ENCODE peak calls at places on chromosomes 11 and 22, in ten cellular contexts. B, F, I, L, K, P, X, H, C and R are unnamed samples. For H3K4me1, the result is how much of the 10 kb centered on the place peaks cover.

GRCh38 chr11:44687310-44687842 is 39.4 kb upstream of the TSPAN18 start:
- DNase-seq in B (no peak), F (no peak), I (no peak), L (no peak), K (no peak), P (no peak), X (no peak), H (no peak), C (no peak), R (no peak)

GRCh38 chr11:95799531-95799930 is 9.2 kb downstream of the CEP57 start:
- DNase-seq in B (no peak), F (no peak), I (no peak), L (no peak), K (no peak), P (no peak), X (no peak), H (no peak), C (no peak), R (no peak)

GRCh38 chr11:31902706-31903105 is 91.6 kb upstream of the PAX6 start:
- DNase-seq in B (no peak), F (no peak), I (no peak), L (no peak), K (no peak), P (no peak), X (no peak), H (no peak), C (no peak), R (no peak)

GRCh38 chr11:12995211-12995610 is 13.9 kb upstream of the RASSF10 start:
- DNase-seq in B (no peak), F (no peak), I (no peak), L (no peak), K (peak), P (no peak), X (no peak), H (no peak), C (no peak), R (no peak)

GRCh38 chr11:117629891-117630538 is 167.0 kb downstream of the DSCAML1 start:
- DNase-seq in B (no peak), F (no peak), I (no peak), L (no peak), K (no peak), P (no peak), X (no peak), H (no peak), C (no peak), R (no peak)

GRCh38 chr11:134664447-134664846 is 252.4 kb upstream of the B3GAT1 start:
- DNase-seq in B (no peak), F (no peak), I (no peak), L (no peak), K (no peak), P (no peak), X (peak), H (no peak), C (no peak), R (no peak)

GRCh38 chr22:42949159-42949558 is 65.8 kb downstream of the PACSIN2 start:
- DNase-seq in B (no peak), F (peak), I (no peak), L (no peak), K (no peak), P (no peak), X (no peak), H (peak), C (peak), R (no peak)

GRCh38 chr11:64489831-64490441 is 101.1 kb upstream of the SLC22A12 start:
- DNase-seq in B (peak), F (peak), I (peak), L (peak), K (peak), P (peak), X (no peak), H (peak), C (peak), R (no peak)

GRCh38 chr11:84193706-84194105 is 907.5 kb upstream of the CCDC90B start:
- DNase-seq in B (no peak), F (no peak), I (no peak), L (no peak), K (no peak), P (no peak), X (no peak), H (no peak), C (no peak), R (no peak)

DNA sequence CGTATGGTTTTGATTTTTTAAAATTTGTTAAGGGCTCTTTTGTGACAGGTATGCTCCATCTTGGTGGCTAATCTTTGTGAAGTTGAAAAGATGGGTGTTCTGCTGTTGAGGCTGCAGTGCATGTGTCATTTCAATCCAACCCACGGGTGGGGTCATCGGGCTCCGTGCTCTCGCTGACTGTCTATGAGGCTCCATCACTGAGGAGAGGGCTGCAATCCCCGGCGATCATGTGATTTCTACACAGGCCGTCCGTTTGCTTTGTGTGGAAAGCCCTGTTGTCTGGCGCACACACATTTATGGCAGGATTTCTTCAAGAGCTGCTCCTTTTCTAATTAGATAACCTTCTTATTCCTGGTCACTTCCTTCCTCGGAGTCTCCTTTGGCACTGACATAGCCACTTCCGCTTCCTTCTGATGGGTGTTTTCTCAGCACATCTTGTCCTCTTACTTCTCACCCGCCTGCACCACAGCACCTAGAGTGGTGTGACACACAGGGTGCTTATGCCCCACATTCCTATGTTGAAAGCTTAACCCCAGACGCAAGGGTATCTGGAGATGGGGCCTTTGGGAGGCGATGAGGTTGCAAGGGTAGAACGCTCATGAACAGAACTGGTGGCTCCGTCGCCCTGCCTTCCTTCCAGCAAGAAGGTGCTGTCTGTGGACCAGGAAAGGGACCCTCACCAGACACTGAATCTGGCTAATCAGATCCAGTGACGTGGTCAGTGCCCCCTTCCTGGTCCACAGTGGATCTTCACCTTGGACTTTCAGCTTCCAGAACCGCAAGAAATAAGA is 9.4 kb downstream of the MOB2 start:
- DNase-seq in B (no peak), F (no peak), I (no peak), L (no peak), K (no peak), P (no peak), X (no peak), H (no peak), C (no peak), R (no peak)
- TF ChIP-seq POLR2A in B (no peak), F (no peak), I (no peak), L (no peak), K (no peak), P (no peak), X (no peak), H (no peak), C (no peak), R (no peak)

DNA sequence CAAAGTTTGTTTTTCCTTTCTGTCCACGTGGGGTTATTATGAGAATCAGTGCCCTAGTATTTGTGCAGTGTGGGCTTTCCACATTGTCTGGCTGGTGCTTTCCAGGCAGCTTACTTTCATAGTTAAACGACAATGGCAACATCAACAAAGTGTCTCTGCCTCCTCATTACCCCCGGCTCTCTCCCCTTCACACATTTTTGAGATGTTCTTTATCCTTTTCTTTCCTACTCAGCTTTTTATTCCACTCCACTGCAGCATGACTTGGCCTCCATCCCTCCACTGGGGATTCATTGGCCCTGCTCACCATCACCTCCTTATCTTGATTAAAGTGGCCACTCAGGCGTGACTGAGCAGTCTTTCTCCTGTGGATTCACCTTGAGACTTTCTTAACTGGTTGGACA is 19.1 kb downstream of the SPECC1L start:
- DNase-seq in B (no peak), F (no peak), I (no peak), L (no peak), K (no peak), P (no peak), X (no peak), H (no peak), C (no peak), R (no peak)
- H3K4me1 ChIP-seq in B (under half), F (half or more), I (half or more), L (half or more), K (half or more), P (under half), X (half or more), H (under half), C (under half), R (under half)

DNA sequence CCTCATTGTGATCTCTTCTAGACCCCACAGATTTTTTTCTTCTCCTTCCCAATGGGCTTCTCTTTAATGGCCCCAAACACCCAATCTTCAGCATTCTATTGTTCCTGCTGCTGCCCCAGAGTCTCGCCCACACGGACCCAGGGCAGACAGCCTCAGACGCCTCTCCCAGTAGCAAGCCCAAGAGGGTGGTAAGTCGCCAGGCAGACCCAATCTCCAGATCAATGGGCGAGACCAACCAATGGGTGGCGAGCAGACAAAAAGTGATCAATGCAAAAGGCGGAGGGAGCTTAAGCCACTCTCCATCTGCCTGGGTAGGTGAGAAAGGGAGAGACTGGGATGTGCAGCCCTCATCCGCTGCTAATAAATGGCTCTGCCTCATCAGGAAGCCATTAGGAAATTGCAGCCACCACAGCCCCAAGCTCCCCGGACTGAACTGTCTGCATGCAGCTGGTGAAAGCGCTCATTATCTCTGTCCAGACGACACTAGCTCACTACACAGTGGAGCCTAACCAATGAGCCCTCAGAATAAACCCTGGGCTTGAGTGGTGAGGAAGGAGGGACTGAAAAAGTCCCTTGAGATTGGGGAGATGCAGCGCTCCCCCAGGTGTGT is 81.8 kb downstream of the ETS1 start:
- DNase-seq in B (no peak), F (no peak), I (no peak), L (no peak), K (no peak), P (no peak), X (no peak), H (no peak), C (no peak), R (no peak)
- TF ChIP-seq POLR2A in B (no peak), F (no peak), I (no peak), L (no peak), K (no peak), P (no peak), X (no peak), H (no peak), C (no peak), R (no peak)

GRCh38 chr11:131980878-131981668 is 610.7 kb downstream of the NTM start:
- DNase-seq in B (no peak), F (no peak), I (no peak), L (no peak), K (no peak), P (no peak), X (no peak), H (no peak), C (no peak), R (no peak)
- H3K4me1 ChIP-seq in B (under half), F (under half), I (under half), L (under half), K (under half), P (under half), X (under half), H (under half), C (under half), R (under half)

GRCh38 chr22:46649176-46650077 is 29.2 kb downstream of the GRAMD4 start:
- DNase-seq in B (no peak), F (peak), I (no peak), L (peak), K (peak), P (no peak), X (no peak), H (no peak), C (peak), R (no peak)
- TF ChIP-seq POLR2A in B (no peak), F (no peak), I (no peak), L (no peak), K (no peak), P (no peak), X (no peak), H (no peak), C (no peak), R (no peak)

DNA sequence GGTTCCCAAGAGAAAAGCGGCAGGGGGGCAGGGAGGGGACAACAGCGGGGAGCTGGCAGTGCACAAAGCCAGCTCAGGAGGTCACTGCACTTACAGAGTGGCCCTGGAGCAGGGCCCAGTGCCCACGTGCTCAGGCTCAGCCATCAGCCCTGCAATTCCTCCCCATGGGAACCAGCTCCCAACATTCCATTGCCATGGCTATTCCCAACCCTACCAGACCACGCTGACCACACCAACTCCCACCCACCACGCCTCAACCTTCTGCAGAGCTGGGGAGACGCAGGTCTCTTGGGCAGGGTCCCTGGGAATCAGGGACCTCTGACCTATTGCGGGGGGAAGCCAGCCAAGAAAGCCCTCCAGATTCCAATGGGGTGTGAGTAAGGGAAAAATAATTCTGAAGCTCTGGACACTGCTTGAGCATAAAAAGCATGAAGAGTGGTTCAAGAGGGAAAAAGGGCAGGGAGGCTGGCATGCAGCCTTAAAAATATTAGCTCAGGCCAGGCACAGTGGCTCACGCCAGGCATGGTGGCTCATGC is 38.3 kb upstream of the TFIP11 start:
- DNase-seq in B (no peak), F (peak), I (no peak), L (peak), K (peak), P (no peak), X (no peak), H (peak), C (peak), R (no peak)
- H3K4me1 ChIP-seq in B (under half), F (under half), I (under half), L (under half), K (half or more), P (under half), X (under half), H (under half), C (under half), R (under half)

GRCh38 chr11:67490727-67491065 is 7.9 kb downstream of the AIP start:
- DNase-seq in B (no peak), F (no peak), I (no peak), L (no peak), K (no peak), P (no peak), X (no peak), H (no peak), C (no peak), R (no peak)

GRCh38 chr11:67492069-67492727 is 9.4 kb downstream of the AIP start:
- DNase-seq in B (no peak), F (no peak), I (no peak), L (no peak), K (no peak), P (no peak), X (no peak), H (no peak), C (no peak), R (no peak)

GRCh38 chr11:67492801-67493547 is 10.1 kb downstream of the AIP start:
- DNase-seq in B (no peak), F (no peak), I (no peak), L (no peak), K (no peak), P (no peak), X (no peak), H (peak), C (no peak), R (no peak)

GRCh38 chr11:67489860-67490726 is 7.3 kb downstream of the AIP start:
- DNase-seq in B (no peak), F (no peak), I (no peak), L (no peak), K (no peak), P (no peak), X (no peak), H (no peak), C (no peak), R (no peak)

GRCh38 chr11:67491276-67492068 is 8.6 kb downstream of the AIP start:
- DNase-seq in B (no peak), F (no peak), I (no peak), L (no peak), K (no peak), P (no peak), X (no peak), H (no peak), C (no peak), R (no peak)
- TF ChIP-seq POLR2A in B (no peak), F (no peak), I (no peak), L (no peak), K (no peak), P (no peak), X (no peak), H (no peak), C (no peak), R (no peak)

GRCh38 chr11:122159861-122160260 is 43.8 kb upstream of the BLID start:
- DNase-seq in B (no peak), F (no peak), I (no peak), L (no peak), K (no peak), P (no peak), X (no peak), H (no peak), C (no peak), R (no peak)

GRCh38 chr11:122163420-122163819 is 47.4 kb upstream of the BLID start:
- DNase-seq in B (no peak), F (no peak), I (no peak), L (no peak), K (no peak), P (no peak), X (no peak), H (no peak), C (peak), R (no peak)

GRCh38 chr11:122161191-122161590 is 45.2 kb upstream of the BLID start:
- DNase-seq in B (no peak), F (no peak), I (no peak), L (no peak), K (no peak), P (no peak), X (no peak), H (no peak), C (no peak), R (no peak)

GRCh38 chr11:122159173-122159701 is 43.2 kb upstream of the BLID start:
- DNase-seq in B (no peak), F (no peak), I (no peak), L (no peak), K (no peak), P (peak), X (no peak), H (peak), C (peak), R (no peak)

GRCh38 chr11:122162095-122162494 is 46.1 kb upstream of the BLID start:
- DNase-seq in B (no peak), F (no peak), I (no peak), L (no peak), K (no peak), P (no peak), X (no peak), H (no peak), C (no peak), R (no peak)
- H3K4me1 ChIP-seq in B (under half), F (under half), I (under half), L (under half), K (under half), P (under half), X (half or more), H (under half), C (half or more), R (under half)

DNA sequence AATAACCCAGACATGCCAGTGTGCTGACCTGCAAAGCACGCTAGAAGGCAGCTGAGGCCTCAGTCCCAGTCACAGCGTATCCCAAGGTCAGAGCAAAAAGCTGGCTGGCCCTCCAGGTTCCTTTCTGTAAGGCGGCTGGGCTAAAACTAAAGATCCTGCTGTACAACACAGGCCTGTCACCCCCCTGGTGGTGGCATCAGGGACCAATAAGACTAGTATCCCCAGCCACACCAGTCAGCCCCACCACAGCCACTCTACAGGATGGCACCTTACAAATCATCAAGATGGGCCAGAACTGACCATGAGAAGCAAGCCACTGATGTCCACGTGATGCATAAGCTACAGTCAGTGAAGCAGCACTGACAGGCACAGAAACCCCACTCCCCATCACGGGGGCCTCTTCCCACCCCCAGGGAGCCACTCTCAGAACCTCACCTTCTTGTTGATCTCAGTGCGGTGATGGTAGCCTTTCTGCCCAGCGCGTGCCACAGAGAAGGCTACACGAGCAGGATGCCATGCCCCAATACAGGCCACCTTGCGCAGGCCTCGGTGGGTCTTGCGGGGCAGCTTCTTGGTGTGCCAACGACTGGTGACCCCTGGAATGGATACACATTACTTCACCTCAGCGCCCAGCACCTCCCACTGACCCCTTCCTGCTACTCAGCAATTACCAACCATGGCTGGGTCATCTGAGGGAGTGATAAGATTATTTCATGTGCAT is 5.0 kb downstream of the RPL3 start:
- DNase-seq in B (no peak), F (no peak), I (no peak), L (peak), K (no peak), P (no peak), X (no peak), H (peak), C (no peak), R (no peak)
- TF ChIP-seq POLR2A in B (peak), F (no peak), I (no peak), L (peak), K (no peak), P (no peak), X (no peak), H (no peak), C (peak), R (no peak)

GRCh38 chr22:17434856-17435255 is 65.6 kb downstream of the CECR2 start:
- DNase-seq in B (no peak), F (no peak), I (no peak), L (no peak), K (no peak), P (no peak), X (no peak), H (no peak), C (no peak), R (no peak)

GRCh38 chr22:17435375-17435774 is 66.1 kb downstream of the CECR2 start:
- DNase-seq in B (no peak), F (no peak), I (no peak), L (no peak), K (no peak), P (no peak), X (no peak), H (no peak), C (no peak), R (no peak)

GRCh38 chr22:17441326-17441725 is 72.1 kb downstream of the CECR2 start:
- DNase-seq in B (no peak), F (no peak), I (no peak), L (no peak), K (no peak), P (no peak), X (no peak), H (no peak), C (no peak), R (no peak)

GRCh38 chr22:17436981-17437410 is 67.7 kb downstream of the CECR2 start:
- DNase-seq in B (no peak), F (no peak), I (no peak), L (no peak), K (no peak), P (no peak), X (no peak), H (no peak), C (no peak), R (no peak)

GRCh38 chr22:17436382-17436951 is 67.2 kb downstream of the CECR2 start:
- DNase-seq in B (no peak), F (no peak), I (no peak), L (no peak), K (no peak), P (no peak), X (no peak), H (no peak), C (no peak), R (no peak)
- H3K4me1 ChIP-seq in B (under half), F (under half), I (under half), L (under half), K (under half), P (under half), X (under half), H (under half), C (under half), R (under half)